ENCODE peak calls at places on chromosomes 13 and 19, in eight cellular contexts. W is stimulated activated CD8-positive, alpha-beta memory T cell treated with anti-CD3 and anti-CD28 coated beads, Interleukin-4, amount 100 ng/mL, for 48 hours; L is ovary; G is GM12864; V is left ventricle myocardium inferior; Z is AG20443; X is effector memory CD4-positive, alpha-beta T cell; Q is HTR-8/SVneo. R is an unnamed sample.

GRCh38 chr19:13025819-13026477 is 30.7 kb downstream of the NFIX start:
- DNase-seq in W (no peak), L (no peak), G (no peak), V (no peak), Z (no peak), X (no peak), Q (no peak), R (peak; percentile 73)

GRCh38 chr19:50008532-50008931 is 16.6 kb downstream of the VRK3 start:
- DNase-seq in W (peak; percentile 41), L (no peak), G (no peak), V (peak; percentile 24), Z (no peak), X (no peak), Q (no peak), R (no peak)

GRCh38 chr19:5293607-5294089 is 47.0 kb downstream of the PTPRS start:
- DNase-seq in W (no peak), L (peak; percentile 65), G (no peak), V (no peak), Z (peak; percentile 88), X (no peak), Q (peak; percentile 51), R (no peak)

GRCh38 chr19:49911381-49912145 is 14.9 kb upstream of the IL4I1 start:
- DNase-seq in W (peak; percentile 60), L (no peak), G (no peak), V (no peak), Z (no peak), X (no peak), Q (no peak), R (peak; percentile 62)

GRCh38 chr13:112711528-112712265 is 21.9 kb downstream of the ATP11A start:
- DNase-seq in W (no peak), L (peak; percentile 94), G (no peak), V (peak; percentile 77), Z (peak; percentile 97), X (no peak), Q (peak; percentile 87), R (no peak)

GRCh38 chr19:56960959-56961622 is 120.6 kb upstream of the PEG3 start:
- DNase-seq in W (no peak), L (peak; percentile 51), G (no peak), V (no peak), Z (no peak), X (no peak), Q (no peak), R (no peak)

GRCh38 chr13:44364019-44364418 is 9.6 kb upstream of the SERP2 start:
- DNase-seq in W (no peak), L (no peak), G (no peak), V (peak; percentile 24), Z (no peak), X (no peak), Q (no peak), R (no peak)

GRCh38 chr13:24118576-24118975 is 41.9 kb upstream of the SPATA13 start:
- DNase-seq in W (no peak), L (no peak), G (no peak), V (no peak), Z (no peak), X (no peak), Q (no peak), R (no peak)

GRCh38 chr13:39490136-39490535 is 112.9 kb downstream of the LHFPL6 start:
- DNase-seq in W (no peak), L (no peak), G (no peak), V (no peak), Z (no peak), X (no peak), Q (no peak), R (no peak)

GRCh38 chr19:56217039-56217949 is 15.2 kb downstream of the ZSCAN5C start:
- DNase-seq in W (no peak), L (peak; percentile 38), G (no peak), V (peak; percentile 15), Z (peak; percentile 57), X (no peak), Q (no peak), R (no peak)

GRCh38 chr13:66853559-66853958 is 376.6 kb downstream of the PCDH9 start:
- DNase-seq in W (no peak), L (no peak), G (no peak), V (no peak), Z (no peak), X (no peak), Q (no peak), R (no peak)

GRCh38 chr13:89695343-89696257 is 1651.9 kb upstream of the MIR17HG start:
- DNase-seq in W (peak; percentile 37), L (no peak), G (no peak), V (no peak), Z (peak; percentile 27), X (no peak), Q (peak; percentile 17), R (peak; percentile 56)

GRCh38 chr13:97353927-97354326 is 80.0 kb upstream of the RAP2A start:
- DNase-seq in W (no peak), L (no peak), G (no peak), V (no peak), Z (peak; percentile 31), X (no peak), Q (no peak), R (no peak)

GRCh38 chr19:46303702-46304397 is 7.0 kb downstream of the HIF3A start:
- DNase-seq in W (no peak), L (peak; percentile 78), G (no peak), V (peak; percentile 63), Z (no peak), X (no peak), Q (no peak), R (no peak)